ENCODE peak calls at places on chromosomes 11 and 22, in five cellular contexts. U is lower lobe of right lung, H is NCI-H1417, J is M059J, D is RCC 7860. X is an unnamed sample.
A peak's percentile ranks its signal among the peaks of the same experiment; 100 is the strongest.

GRCh38 chr11:119335091-119335654 is 846 bp downstream of the RNF26 start:
- DNase-seq in J (no peak), U (no peak), D (no peak), H (no peak), X (no peak)

GRCh38 chr11:57343825-57344224 is 5.7 kb downstream of the P2RX3 start:
- DNase-seq in H (no peak), J (no peak), U (no peak), D (no peak), X (no peak)

GRCh38 chr11:22779850-22780249 is 49.8 kb downstream of the SVIP start:
- DNase-seq in H (no peak), J (no peak), U (no peak), D (no peak), X (no peak)

GRCh38 chr22:35212020-35212419 is 45.3 kb upstream of the HMGXB4 start:
- DNase-seq in D (peak; percentile 25), H (no peak), J (peak; percentile 68), U (no peak), X (no peak)

GRCh38 chr11:5631426-5631825 is 6.6 kb downstream of the TRIM34 start:
- DNase-seq in D (no peak), H (no peak), U (no peak), J (no peak), X (no peak)

GRCh38 chr22:46612904-46613605 is 7.1 kb upstream of the GRAMD4 start:
- DNase-seq in U (peak; percentile 48), H (no peak), D (no peak), J (no peak), X (no peak)

GRCh38 chr22:18010263-18010662 is 14.1 kb downstream of the MICAL3 start:
- DNase-seq in J (no peak), D (no peak), U (no peak), H (no peak), X (no peak)

GRCh38 chr11:6431861-6432260 is 8.9 kb downstream of the HPX start:
- DNase-seq in U (no peak), D (peak; percentile 85), H (no peak), J (peak; percentile 98), X (no peak)

GRCh38 chr11:1890856-1891830 is 552 bp downstream of the PRR33 start:
- DNase-seq in H (no peak), J (no peak), U (no peak), D (no peak), X (peak; percentile 66)

GRCh38 chr11:93969925-93970922 is 50.9 kb upstream of the HEPHL1 start:
- DNase-seq in U (no peak), D (no peak), J (no peak), H (no peak), X (no peak)

GRCh38 chr11:103395612-103396011 is 286.4 kb downstream of the DYNC2H1 start:
- DNase-seq in H (no peak), U (no peak), D (peak; percentile 71), J (peak; percentile 95), X (no peak)

GRCh38 chr22:23565942-23566715 is 14.0 kb downstream of the IGLL1 start:
- DNase-seq in H (peak; percentile 60), J (no peak), U (no peak), D (no peak), X (no peak)

GRCh38 chr11:3604169-3604568 is 37.6 kb downstream of the ART5 start:
- DNase-seq in U (no peak), H (no peak), J (no peak), D (no peak), X (no peak)

GRCh38 chr11:48006301-48006992 is 26.1 kb downstream of the PTPRJ start:
- DNase-seq in D (no peak), U (no peak), J (peak; percentile 82), H (no peak), X (no peak)